ENCODE peak calls at places on chromosomes 6 and 20, in six cellular contexts. One of them, this sample, is unnamed. For H3K27me3, the result is how much of the 10 kb centered on the place peaks cover.

GRCh38 chr6:159196430-159196829 is 27.2 kb downstream of the FNDC1 start:
- DNase-seq in adipocyte: no peak
- DNase-seq in tibial nerve: no peak
- DNase-seq in right lobe of liver: no peak
- DNase-seq in CD8-positive, alpha-beta memory T cell: no peak
- DNase-seq in BJ: no peak
- DNase-seq in this sample: no peak

GRCh38 chr6:12163149-12163548 is 127.0 kb upstream of the EDN1 start:
- DNase-seq in CD8-positive, alpha-beta memory T cell: peak
- DNase-seq in right lobe of liver: no peak
- DNase-seq in BJ: no peak
- DNase-seq in tibial nerve: no peak
- DNase-seq in adipocyte: no peak
- DNase-seq in this sample: no peak

GRCh38 chr6:25942561-25943147 is 12.2 kb upstream of the SLC17A2 start:
- DNase-seq in CD8-positive, alpha-beta memory T cell: peak
- DNase-seq in tibial nerve: no peak
- DNase-seq in adipocyte: peak
- DNase-seq in BJ: no peak
- DNase-seq in right lobe of liver: no peak
- DNase-seq in this sample: no peak

GRCh38 chr20:45469336-45470261 is at the start of gene WFDC2:
- DNase-seq in adipocyte: no peak
- DNase-seq in right lobe of liver: no peak
- DNase-seq in tibial nerve: no peak
- DNase-seq in CD8-positive, alpha-beta memory T cell: no peak
- DNase-seq in BJ: no peak
- DNase-seq in this sample: peak

GRCh38 chr6:35601331-35602132 is 87.2 kb downstream of the FKBP5 start:
- DNase-seq in adipocyte: peak
- DNase-seq in CD8-positive, alpha-beta memory T cell: peak
- DNase-seq in right lobe of liver: no peak
- DNase-seq in tibial nerve: peak
- DNase-seq in BJ: peak
- DNase-seq in this sample: peak

GRCh38 chr6:47934023-47934422 is 152.2 kb downstream of the OPN5 start:
- DNase-seq in tibial nerve: no peak
- DNase-seq in right lobe of liver: no peak
- DNase-seq in adipocyte: no peak
- DNase-seq in CD8-positive, alpha-beta memory T cell: no peak
- DNase-seq in BJ: no peak
- DNase-seq in this sample: no peak

GRCh38 chr6:93554018-93554417 is 134.7 kb upstream of the EPHA7 start:
- DNase-seq in adipocyte: no peak
- DNase-seq in CD8-positive, alpha-beta memory T cell: no peak
- DNase-seq in tibial nerve: no peak
- DNase-seq in BJ: no peak
- DNase-seq in right lobe of liver: no peak
- DNase-seq in this sample: no peak

GRCh38 chr20:14997791-14998190 is 660.4 kb upstream of the FLRT3 start:
- DNase-seq in BJ: no peak
- DNase-seq in right lobe of liver: no peak
- DNase-seq in adipocyte: peak
- DNase-seq in CD8-positive, alpha-beta memory T cell: no peak
- DNase-seq in tibial nerve: no peak
- DNase-seq in this sample: no peak

GRCh38 chr20:59629141-59630045 is 25.1 kb downstream of the PHACTR3 start:
- DNase-seq in CD8-positive, alpha-beta memory T cell: no peak
- DNase-seq in BJ: no peak
- DNase-seq in adipocyte: no peak
- DNase-seq in tibial nerve: no peak
- DNase-seq in right lobe of liver: no peak
- DNase-seq in this sample: no peak

GRCh38 chr6:135236732-135237131 is 55.6 kb downstream of the MYB start:
- DNase-seq in adipocyte: no peak
- DNase-seq in BJ: no peak
- DNase-seq in CD8-positive, alpha-beta memory T cell: no peak
- DNase-seq in right lobe of liver: no peak
- DNase-seq in tibial nerve: no peak
- DNase-seq in this sample: no peak

GRCh38 chr6:111478064-111478476 is 4.9 kb downstream of the REV3L start:
- DNase-seq in right lobe of liver: no peak
- DNase-seq in adipocyte: peak
- DNase-seq in CD8-positive, alpha-beta memory T cell: no peak
- DNase-seq in BJ: no peak
- DNase-seq in tibial nerve: no peak
- DNase-seq in this sample: no peak

GRCh38 chr6:16504608-16505007 is 256.7 kb downstream of the ATXN1 start:
- DNase-seq in right lobe of liver: no peak
- DNase-seq in adipocyte: no peak
- DNase-seq in tibial nerve: no peak
- DNase-seq in BJ: no peak
- DNase-seq in CD8-positive, alpha-beta memory T cell: no peak
- DNase-seq in this sample: no peak

GRCh38 chr6:14467591-14467990 is 350.0 kb downstream of the CD83 start:
- DNase-seq in CD8-positive, alpha-beta memory T cell: no peak
- DNase-seq in right lobe of liver: no peak
- DNase-seq in adipocyte: peak
- DNase-seq in BJ: no peak
- DNase-seq in tibial nerve: no peak
- DNase-seq in this sample: no peak

GRCh38 chr6:38871745-38872568 is 156.8 kb downstream of the DNAH8 start:
- DNase-seq in adipocyte: peak
- DNase-seq in CD8-positive, alpha-beta memory T cell: peak
- DNase-seq in BJ: peak
- DNase-seq in right lobe of liver: peak
- DNase-seq in tibial nerve: peak
- DNase-seq in this sample: peak

DNA sequence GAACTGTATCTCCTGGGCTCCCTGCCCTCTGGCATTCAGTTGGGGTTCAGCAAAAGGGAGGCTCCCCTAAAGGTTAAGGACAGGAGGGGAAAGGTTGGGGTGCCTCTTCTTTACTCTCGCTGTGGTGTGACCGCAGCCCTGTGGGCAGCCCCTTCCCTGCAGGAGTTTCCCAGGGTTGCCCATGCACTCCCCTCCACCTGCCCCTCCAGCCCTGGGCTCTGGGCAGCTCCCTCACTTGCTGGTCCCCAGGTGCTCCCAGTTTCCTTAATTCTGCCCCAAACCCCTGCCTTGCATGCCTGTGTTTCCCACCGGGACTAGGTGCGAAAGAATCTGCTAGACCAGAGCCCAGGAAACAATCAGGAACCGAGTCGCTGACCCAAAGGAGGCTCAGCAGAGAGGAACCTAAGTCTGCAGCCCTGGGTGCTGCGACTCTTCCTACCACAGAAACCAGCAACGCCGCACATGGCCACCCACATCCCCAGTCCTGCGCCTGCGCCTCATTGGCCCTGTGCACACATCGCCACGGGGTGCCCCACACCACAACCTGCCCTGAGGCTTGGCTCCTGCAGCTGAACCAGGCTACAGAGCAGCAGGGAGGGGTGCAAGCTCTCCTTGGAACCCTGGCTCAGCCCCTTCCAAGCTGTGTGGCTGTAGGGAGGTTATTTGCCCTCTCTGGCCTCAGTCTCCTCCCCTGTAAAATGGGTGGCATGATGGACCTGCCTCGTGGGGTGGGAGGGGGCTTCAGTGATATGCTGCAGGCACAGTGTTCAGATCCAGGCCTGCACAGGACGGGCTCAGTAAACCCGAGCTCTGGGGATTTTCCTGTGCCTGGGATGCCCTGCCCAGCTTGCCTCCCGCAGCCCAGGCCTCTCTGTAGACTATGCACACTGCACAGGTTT is 487.6 kb downstream of the PREX1 start:
- DNase-seq in right lobe of liver: no peak
- DNase-seq in adipocyte: no peak
- DNase-seq in tibial nerve: no peak
- DNase-seq in BJ: no peak
- DNase-seq in CD8-positive, alpha-beta memory T cell: no peak
- DNase-seq in this sample: no peak
- H3K27me3 ChIP-seq in right lobe of liver: under half
- H3K27me3 ChIP-seq in adipocyte: half or more
- H3K27me3 ChIP-seq in tibial nerve: under half
- H3K27me3 ChIP-seq in BJ: under half
- H3K27me3 ChIP-seq in CD8-positive, alpha-beta memory T cell: under half
- H3K27me3 ChIP-seq in this sample: under half

GRCh38 chr6:65113581-65113980 is 593.4 kb downstream of the EYS start:
- DNase-seq in adipocyte: no peak
- DNase-seq in tibial nerve: no peak
- DNase-seq in BJ: no peak
- DNase-seq in CD8-positive, alpha-beta memory T cell: no peak
- DNase-seq in right lobe of liver: no peak
- DNase-seq in this sample: no peak

GRCh38 chr6:65117854-65118409 is 589.1 kb downstream of the EYS start:
- DNase-seq in tibial nerve: no peak
- DNase-seq in right lobe of liver: no peak
- DNase-seq in adipocyte: no peak
- DNase-seq in CD8-positive, alpha-beta memory T cell: no peak
- DNase-seq in BJ: no peak
- DNase-seq in this sample: no peak

GRCh38 chr6:65110031-65110430 is 597.0 kb downstream of the EYS start:
- DNase-seq in CD8-positive, alpha-beta memory T cell: no peak
- DNase-seq in BJ: no peak
- DNase-seq in right lobe of liver: no peak
- DNase-seq in tibial nerve: no peak
- DNase-seq in adipocyte: no peak
- DNase-seq in this sample: no peak

GRCh38 chr6:65116326-65116725 is 590.7 kb downstream of the EYS start:
- DNase-seq in CD8-positive, alpha-beta memory T cell: no peak
- DNase-seq in right lobe of liver: no peak
- DNase-seq in tibial nerve: no peak
- DNase-seq in BJ: no peak
- DNase-seq in adipocyte: no peak
- DNase-seq in this sample: no peak

DNA sequence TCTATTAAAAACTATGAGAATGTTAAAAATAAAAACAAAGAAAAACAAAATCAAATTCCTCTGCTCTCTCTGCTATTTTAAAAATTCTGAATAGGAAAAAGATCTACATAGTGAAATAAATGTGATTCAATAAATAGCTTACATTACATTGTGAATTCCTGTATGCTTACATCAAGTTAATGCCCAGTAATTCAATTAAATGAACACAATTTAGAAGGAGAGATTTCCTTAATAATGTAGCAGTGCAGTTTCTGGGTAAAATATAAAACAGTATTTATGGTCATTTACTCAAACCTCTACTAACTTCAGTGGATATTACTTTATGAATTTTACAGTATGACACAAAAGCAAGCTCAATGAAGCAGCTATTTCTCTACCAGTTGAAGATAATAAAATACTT is 594.6 kb downstream of the EYS start:
- DNase-seq in CD8-positive, alpha-beta memory T cell: no peak
- DNase-seq in right lobe of liver: no peak
- DNase-seq in adipocyte: no peak
- DNase-seq in tibial nerve: no peak
- DNase-seq in BJ: no peak
- DNase-seq in this sample: no peak
- H3K27me3 ChIP-seq in CD8-positive, alpha-beta memory T cell: under half
- H3K27me3 ChIP-seq in right lobe of liver: under half
- H3K27me3 ChIP-seq in adipocyte: under half
- H3K27me3 ChIP-seq in tibial nerve: under half
- H3K27me3 ChIP-seq in BJ: under half
- H3K27me3 ChIP-seq in this sample: under half

GRCh38 chr6:149924933-149925252 is 2.0 kb upstream of the RAET1G start:
- DNase-seq in right lobe of liver: no peak
- DNase-seq in tibial nerve: no peak
- DNase-seq in BJ: no peak
- DNase-seq in adipocyte: no peak
- DNase-seq in CD8-positive, alpha-beta memory T cell: no peak
- DNase-seq in this sample: no peak

GRCh38 chr6:149923327-149923986 is 536 bp upstream of the RAET1G start:
- DNase-seq in right lobe of liver: no peak
- DNase-seq in BJ: no peak
- DNase-seq in CD8-positive, alpha-beta memory T cell: no peak
- DNase-seq in adipocyte: no peak
- DNase-seq in tibial nerve: no peak
- DNase-seq in this sample: no peak

GRCh38 chr6:149924206-149924932 is 1.4 kb upstream of the RAET1G start:
- DNase-seq in CD8-positive, alpha-beta memory T cell: no peak
- DNase-seq in BJ: no peak
- DNase-seq in tibial nerve: no peak
- DNase-seq in right lobe of liver: no peak
- DNase-seq in adipocyte: no peak
- DNase-seq in this sample: no peak

GRCh38 chr6:149921361-149921760 is 1.6 kb downstream of the RAET1G start:
- DNase-seq in right lobe of liver: no peak
- DNase-seq in BJ: no peak
- DNase-seq in tibial nerve: no peak
- DNase-seq in adipocyte: no peak
- DNase-seq in CD8-positive, alpha-beta memory T cell: no peak
- DNase-seq in this sample: no peak

GRCh38 chr6:149922642-149923326 is at the start of gene RAET1G:
- DNase-seq in right lobe of liver: peak
- DNase-seq in CD8-positive, alpha-beta memory T cell: peak
- DNase-seq in adipocyte: peak
- DNase-seq in BJ: peak
- DNase-seq in tibial nerve: peak
- DNase-seq in this sample: peak
- H3K27me3 ChIP-seq in right lobe of liver: under half
- H3K27me3 ChIP-seq in CD8-positive, alpha-beta memory T cell: under half
- H3K27me3 ChIP-seq in adipocyte: under half
- H3K27me3 ChIP-seq in BJ: under half
- H3K27me3 ChIP-seq in tibial nerve: under half
- H3K27me3 ChIP-seq in this sample: under half

GRCh38 chr20:25464501-25465204 is 57.2 kb downstream of the GINS1 start:
- DNase-seq in adipocyte: no peak
- DNase-seq in BJ: no peak
- DNase-seq in CD8-positive, alpha-beta memory T cell: no peak
- DNase-seq in tibial nerve: no peak
- DNase-seq in right lobe of liver: no peak
- DNase-seq in this sample: no peak

GRCh38 chr20:25466846-25467245 is 59.4 kb downstream of the GINS1 start:
- DNase-seq in CD8-positive, alpha-beta memory T cell: no peak
- DNase-seq in adipocyte: no peak
- DNase-seq in right lobe of liver: no peak
- DNase-seq in tibial nerve: no peak
- DNase-seq in BJ: no peak
- DNase-seq in this sample: no peak

GRCh38 chr20:25468126-25469075 is 60.9 kb downstream of the GINS1 start:
- DNase-seq in right lobe of liver: peak
- DNase-seq in tibial nerve: no peak
- DNase-seq in CD8-positive, alpha-beta memory T cell: no peak
- DNase-seq in BJ: no peak
- DNase-seq in adipocyte: no peak
- DNase-seq in this sample: no peak

GRCh38 chr20:25467441-25467840 is 60.0 kb downstream of the GINS1 start:
- DNase-seq in right lobe of liver: no peak
- DNase-seq in adipocyte: no peak
- DNase-seq in BJ: no peak
- DNase-seq in tibial nerve: no peak
- DNase-seq in CD8-positive, alpha-beta memory T cell: no peak
- DNase-seq in this sample: no peak

DNA sequence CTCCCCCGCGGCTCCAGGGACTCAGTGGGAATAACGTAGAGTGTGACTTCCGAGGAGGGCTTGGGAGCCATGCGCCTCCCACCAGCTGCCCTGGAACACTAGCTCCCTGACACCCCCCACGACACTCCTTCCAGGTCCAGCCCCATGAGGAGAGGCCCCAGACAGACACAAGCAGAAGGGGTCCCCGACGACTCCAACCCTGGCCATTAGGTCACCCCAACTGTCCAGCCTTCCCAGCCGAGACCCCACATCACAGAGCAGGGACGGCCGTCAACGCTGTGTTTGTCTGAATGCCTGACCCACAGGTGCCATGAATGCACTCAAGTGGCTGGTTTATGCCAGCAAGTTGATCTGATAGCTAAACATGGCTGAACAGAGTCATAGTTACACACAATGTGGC is 57.9 kb downstream of the GINS1 start:
- DNase-seq in tibial nerve: no peak
- DNase-seq in CD8-positive, alpha-beta memory T cell: no peak
- DNase-seq in right lobe of liver: no peak
- DNase-seq in adipocyte: no peak
- DNase-seq in BJ: no peak
- DNase-seq in this sample: no peak
- H3K27me3 ChIP-seq in tibial nerve: under half
- H3K27me3 ChIP-seq in CD8-positive, alpha-beta memory T cell: under half
- H3K27me3 ChIP-seq in right lobe of liver: under half
- H3K27me3 ChIP-seq in adipocyte: under half
- H3K27me3 ChIP-seq in BJ: under half
- H3K27me3 ChIP-seq in this sample: under half

This sample was measured in body of pancreas.